ENCODE peak calls at places on chromosomes 16 and 17, in seven cellular contexts. J is psoas muscle; R is PC-3; O is AG04449; Z is pancreas; N is CD4-positive, alpha-beta T cell; W is fibroblast of pulmonary artery. X is an unnamed sample.

GRCh38 chr16:1105888-1106620 is 10.0 kb upstream of the C1QTNF8 start:
- DNase-seq in Z (peak), R (peak), J (peak), O (no peak), W (peak), N (peak), X (no peak)

GRCh38 chr17:39622380-39623006 is 4.3 kb upstream of the PPP1R1B start:
- DNase-seq in Z (no peak), J (no peak), O (no peak), W (no peak), R (peak), N (peak), X (no peak)

GRCh38 chr17:2853111-2853721 is 57.0 kb downstream of the RAP1GAP2 start:
- DNase-seq in N (peak), W (peak), O (no peak), R (peak), Z (peak), J (peak), X (no peak)

GRCh38 chr16:66525396-66526180 is 24.3 kb downstream of the TK2 start:
- DNase-seq in W (no peak), O (no peak), Z (no peak), J (no peak), R (no peak), N (no peak), X (no peak)

GRCh38 chr16:58678716-58679115 is 5.9 kb downstream of the SLC38A7 start:
- DNase-seq in O (no peak), Z (no peak), J (peak), W (peak), N (no peak), R (peak), X (no peak)

GRCh38 chr17:7323731-7324437 is 5.3 kb downstream of the NEURL4 start:
- DNase-seq in J (peak), N (peak), W (peak), R (peak), O (no peak), Z (peak), X (no peak)

GRCh38 chr16:49048557-49048956 is 233.1 kb downstream of the CBLN1 start:
- DNase-seq in W (peak), N (no peak), J (no peak), Z (no peak), R (peak), O (no peak), X (no peak)

GRCh38 chr17:59527931-59528330 is 37.5 kb upstream of the DHX40 start:
- DNase-seq in R (no peak), Z (no peak), W (no peak), N (no peak), J (no peak), O (no peak), X (no peak)

GRCh38 chr17:44587339-44587738 is 30.1 kb downstream of the FZD2 start:
- DNase-seq in Z (no peak), J (peak), W (peak), R (peak), O (peak), N (no peak), X (peak)

GRCh38 chr16:16045879-16046278 is 96.5 kb downstream of the ABCC1 start:
- DNase-seq in W (no peak), N (no peak), J (no peak), Z (peak), O (no peak), R (no peak), X (no peak)
- TF ChIP-seq CTCF in W (peak), N (no peak), J (peak), Z (no peak), O (no peak), R (no peak), X (peak)

DNA sequence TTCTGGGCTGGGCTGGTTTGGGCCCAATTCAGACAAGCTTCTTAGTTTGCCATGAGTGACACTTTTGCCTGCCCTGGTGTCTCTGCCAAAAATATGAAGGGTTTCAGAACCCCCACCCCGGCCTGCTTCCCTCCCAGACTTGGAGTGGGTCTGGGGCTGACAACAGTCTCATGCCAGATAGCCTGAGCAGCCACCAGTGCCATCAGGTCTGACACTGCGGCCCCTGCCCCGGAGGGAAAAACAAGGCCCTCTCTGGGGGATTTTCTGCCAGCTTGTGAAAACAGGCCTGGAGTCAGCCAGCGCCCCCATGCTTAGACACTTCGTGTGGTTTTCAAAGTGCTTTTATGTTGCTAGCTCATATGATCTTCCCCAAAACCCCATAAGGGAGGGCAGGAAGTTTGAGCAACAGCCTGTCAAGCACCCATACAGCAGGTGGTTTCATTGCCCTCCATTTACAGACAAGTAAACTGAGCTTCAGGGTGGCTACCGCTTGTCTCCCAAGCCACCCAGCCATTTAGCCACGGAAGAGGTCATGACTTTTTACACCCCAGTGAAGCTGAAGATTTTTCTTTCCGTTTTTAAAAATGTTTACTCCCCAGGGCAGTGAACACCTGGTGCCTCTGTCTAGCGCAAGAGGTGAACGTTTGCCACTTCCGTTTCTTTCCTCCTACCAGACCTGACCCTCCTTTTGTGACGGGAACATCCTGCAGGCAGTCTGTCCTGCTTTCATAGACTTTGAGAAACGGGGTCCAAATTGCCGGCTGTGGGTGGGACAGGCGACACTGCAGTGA is 300.6 kb downstream of the SEC14L1 start:
- DNase-seq in W (no peak), Z (no peak), R (no peak), J (no peak), O (no peak), N (peak), X (no peak)
- TF ChIP-seq CTCF in W (no peak), Z (no peak), R (no peak), J (no peak), O (no peak), N (no peak), X (no peak)

GRCh38 chr16:86876499-86876898 is 298.1 kb downstream of the FOXL1 start:
- DNase-seq in J (no peak), N (no peak), O (no peak), W (no peak), R (peak), Z (no peak), X (no peak)
- TF ChIP-seq CTCF in J (no peak), N (no peak), O (no peak), W (no peak), R (no peak), Z (no peak), X (no peak)

GRCh38 chr16:53018834-53019416 is 33.8 kb downstream of the CHD9NB start:
- DNase-seq in N (no peak), O (no peak), R (no peak), Z (no peak), J (no peak), W (no peak), X (no peak)

GRCh38 chr16:53024045-53024444 is 28.7 kb downstream of the CHD9NB start:
- DNase-seq in J (no peak), Z (no peak), W (no peak), N (no peak), O (no peak), R (no peak), X (no peak)

GRCh38 chr16:53022374-53022773 is 30.3 kb downstream of the CHD9NB start:
- DNase-seq in R (peak), N (no peak), W (peak), O (no peak), J (no peak), Z (no peak), X (peak)
- TF ChIP-seq CTCF in R (peak), N (no peak), W (peak), O (peak), J (peak), Z (peak), X (peak)

GRCh38 chr16:84165746-84166145 is 20.6 kb downstream of the DNAAF1 start:
- DNase-seq in N (no peak), O (no peak), J (no peak), Z (no peak), R (no peak), W (no peak), X (no peak)

GRCh38 chr16:84169765-84170310 is 17.0 kb downstream of the TAF1C start:
- DNase-seq in Z (no peak), R (no peak), O (no peak), J (no peak), W (no peak), N (no peak), X (no peak)

GRCh38 chr16:84166796-84167695 is 19.8 kb downstream of the TAF1C start:
- DNase-seq in Z (no peak), O (no peak), R (no peak), W (no peak), J (no peak), N (no peak), X (no peak)
- TF ChIP-seq CTCF in Z (no peak), O (no peak), R (no peak), W (no peak), J (no peak), N (no peak), X (no peak)

DNA sequence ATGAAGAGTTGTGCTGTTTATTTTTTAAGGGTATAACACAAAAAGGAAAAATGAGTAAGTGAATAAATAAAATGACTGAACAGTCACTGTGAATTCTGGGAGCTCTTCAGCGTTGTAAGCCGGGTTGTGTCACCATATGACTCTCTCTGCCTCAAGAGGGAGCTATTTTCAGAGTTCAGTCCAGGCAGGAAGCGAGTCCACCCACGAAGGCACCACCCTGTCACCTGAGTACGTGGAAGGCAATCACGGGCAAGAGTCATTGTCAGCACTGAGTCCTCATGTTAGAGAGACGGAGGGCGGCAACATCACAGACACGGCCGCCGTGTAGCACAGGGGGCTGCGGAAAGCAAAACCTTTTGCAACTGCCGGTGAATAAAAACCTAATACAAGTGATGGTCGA is 227.6 kb downstream of the UTP18 start:
- DNase-seq in O (no peak), R (peak), N (no peak), W (no peak), Z (no peak), J (no peak), X (no peak)
- TF ChIP-seq CTCF in O (no peak), R (peak), N (no peak), W (peak), Z (no peak), J (no peak), X (no peak)

GRCh38 chr17:15260376-15261062 is 4.6 kb downstream of the PMP22 start:
- DNase-seq in W (peak), N (peak), J (peak), O (no peak), R (peak), Z (peak), X (no peak)

GRCh38 chr17:15263206-15263579 is 1.9 kb downstream of the PMP22 start:
- DNase-seq in O (no peak), J (peak), Z (peak), N (no peak), W (peak), R (peak), X (peak)

GRCh38 chr17:15262291-15263205 is 2.6 kb downstream of the PMP22 start:
- DNase-seq in O (no peak), J (peak), N (no peak), R (peak), W (peak), Z (peak), X (peak)

GRCh38 chr17:15261818-15262290 is 3.3 kb downstream of the PMP22 start:
- DNase-seq in W (no peak), Z (no peak), R (peak), O (no peak), J (no peak), N (no peak), X (no peak)

DNA sequence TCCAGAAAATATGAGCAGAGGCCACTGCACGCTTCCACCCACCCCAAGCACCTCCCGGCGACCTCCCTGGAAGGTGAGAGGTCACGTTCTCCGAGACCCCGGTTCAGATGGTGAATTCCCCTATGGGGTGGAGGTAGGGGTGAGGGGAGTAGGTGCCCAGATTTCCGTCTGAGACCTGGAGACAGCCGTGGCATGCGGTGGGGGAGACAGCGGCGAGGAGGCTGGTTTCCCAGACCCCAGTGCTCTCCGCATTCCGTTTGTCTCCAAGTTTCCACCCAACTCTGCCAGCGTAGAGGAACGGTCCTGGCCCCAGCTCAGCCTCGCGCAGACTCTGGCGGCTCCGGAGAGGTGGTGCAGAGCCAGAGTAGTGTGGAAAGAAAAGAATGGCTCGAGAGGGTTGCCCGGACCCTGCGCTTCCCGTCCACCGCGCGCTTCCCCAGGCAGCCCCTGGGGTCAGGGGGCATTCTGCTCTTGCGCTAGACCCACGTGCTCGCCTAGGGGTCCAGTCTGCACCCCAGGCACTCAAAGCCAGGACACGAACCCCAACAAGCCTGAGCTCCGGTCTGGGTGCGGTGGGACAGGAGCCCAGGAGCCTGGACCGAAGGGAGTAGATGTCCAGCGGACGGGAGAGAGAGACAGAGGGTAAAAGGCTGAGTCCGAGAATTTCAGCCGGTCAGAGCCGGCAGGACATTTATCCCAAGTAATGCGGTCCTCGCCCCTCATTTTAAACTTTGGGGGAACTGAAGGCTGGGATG is 3.9 kb downstream of the PMP22 start:
- DNase-seq in R (peak), N (no peak), Z (peak), W (peak), J (peak), O (no peak), X (no peak)
- TF ChIP-seq CTCF in R (no peak), N (no peak), Z (peak), W (peak), J (no peak), O (peak), X (no peak)

X was measured in retinal pigment epithelial cell.